ENCODE peak calls at places on chromosomes 4 and X, in seven cellular contexts. Z, D, W, U, Q, P and R are unnamed samples.

GRCh38 chr4:106694232-106694631 is 325.7 kb upstream of the GIMD1 start:
- DNase-seq in Q (no peak), U (no peak), W (no peak), D (no peak), P (no peak), Z (no peak), R (no peak)

GRCh38 chrX:154748712-154749339 is 2.1 kb downstream of the GAB3 start:
- DNase-seq in D (no peak), U (no peak), P (no peak), Q (no peak), W (no peak), Z (peak), R (peak)

GRCh38 chrX:44748014-44748413 is 95.8 kb upstream of the DUSP21 start:
- DNase-seq in D (no peak), W (peak), Z (no peak), U (no peak), Q (no peak), P (no peak), R (no peak)

GRCh38 chr4:149645790-149646189 is 169.9 kb downstream of the IQCM start:
- DNase-seq in P (no peak), U (no peak), Z (no peak), D (no peak), W (no peak), Q (no peak), R (no peak)

GRCh38 chrX:38086451-38087215 is 80.3 kb downstream of the SYTL5 start:
- DNase-seq in P (no peak), W (no peak), Z (no peak), D (no peak), U (no peak), Q (no peak), R (no peak)

GRCh38 chr4:107888237-107888636 is 43.1 kb upstream of the CYP2U1 start:
- DNase-seq in Q (no peak), W (no peak), D (no peak), P (no peak), Z (no peak), U (no peak), R (no peak)

GRCh38 chrX:1464282-1465131 is 11.8 kb upstream of the ASMTL start:
- DNase-seq in D (no peak), P (no peak), W (no peak), Z (no peak), U (no peak), Q (no peak), R (no peak)

GRCh38 chr4:72387959-72388358 is 181.1 kb downstream of the ADAMTS3 start:
- DNase-seq in U (no peak), D (no peak), Z (no peak), P (no peak), W (no peak), Q (no peak), R (no peak)

GRCh38 chr4:54318904-54319303 is 89.8 kb downstream of the PDGFRA start:
- DNase-seq in U (no peak), D (no peak), P (no peak), Z (peak), W (peak), Q (no peak), R (no peak)

GRCh38 chrX:13283968-13284914 is 35.6 kb downstream of the ATXN3L start:
- DNase-seq in Z (no peak), D (no peak), U (no peak), W (peak), Q (no peak), P (no peak), R (no peak)